ENCODE peak calls at places on chromosomes 1 and 21, in four cellular contexts. F is K562, X is transverse colon, V is left lung. W is an unnamed sample. For H3K4me1 and H3K27me3, the result is how much of the 10 kb centered on the place peaks cover.

GRCh38 chr1:247334378-247335133 is 2.9 kb upstream of the ZNF496 start:
- DNase-seq in F (peak), X (no peak), V (no peak), W (no peak)

GRCh38 chr1:183734600-183735036 is 70.3 kb upstream of the RGL1 start:
- DNase-seq in F (no peak), X (no peak), V (peak), W (peak)

GRCh38 chr21:45767071-45768006 is 123.8 kb downstream of the PCBP3 start:
- DNase-seq in F (no peak), X (no peak), V (no peak), W (no peak)

GRCh38 chr1:117275055-117275454 is 64.3 kb upstream of the VTCN1 start:
- DNase-seq in F (no peak), X (no peak), V (no peak), W (no peak)

GRCh38 chr1:12165342-12165741 is 1.4 kb upstream of the TNFRSF1B start:
- DNase-seq in F (no peak), X (no peak), V (no peak), W (no peak)

GRCh38 chr1:99115231-99115630 is 110.6 kb upstream of the PLPPR5 start:
- DNase-seq in F (no peak), X (no peak), V (no peak), W (no peak)

GRCh38 chr1:62826892-62827291 is 43.0 kb downstream of the ATG4C start:
- DNase-seq in F (no peak), X (no peak), V (no peak), W (no peak)

GRCh38 chr1:72037745-72038343 is 244.5 kb downstream of the NEGR1 start:
- DNase-seq in F (peak), X (peak), V (peak), W (peak)

GRCh38 chr1:116031299-116031698 is 55.0 kb downstream of the SLC22A15 start:
- DNase-seq in F (no peak), X (peak), V (no peak), W (no peak)

DNA sequence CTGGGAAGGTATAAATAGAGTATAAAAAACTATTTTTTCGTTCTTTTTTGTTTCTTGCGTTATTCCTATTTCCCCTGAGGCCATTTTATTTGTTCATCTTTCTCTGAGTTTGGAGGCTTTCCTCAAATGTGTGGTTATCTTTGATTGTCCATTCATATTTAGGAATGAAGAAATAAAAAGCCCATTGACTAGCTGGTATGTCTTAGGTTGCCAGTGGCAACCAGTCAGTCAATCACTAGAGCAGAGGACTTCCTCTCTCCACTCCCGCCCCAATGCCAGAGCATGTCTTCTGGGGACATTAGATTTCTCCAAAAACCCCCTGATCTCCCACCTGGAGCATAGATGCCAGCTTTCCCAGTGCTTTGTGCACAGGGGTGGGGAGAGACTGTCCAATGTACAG is 20.7 kb upstream of the FOXE3 start:
- DNase-seq in F (no peak), X (no peak), V (no peak), W (no peak)
- H3K4me1 ChIP-seq in F (under half), X (under half), V (under half), W (under half)

GRCh38 chr1:156014829-156015228 is 5.9 kb downstream of the SSR2 start:
- DNase-seq in F (no peak), X (no peak), V (no peak), W (no peak)
- TF ChIP-seq CTCF in F (no peak), X (no peak), V (no peak), W (no peak)

DNA sequence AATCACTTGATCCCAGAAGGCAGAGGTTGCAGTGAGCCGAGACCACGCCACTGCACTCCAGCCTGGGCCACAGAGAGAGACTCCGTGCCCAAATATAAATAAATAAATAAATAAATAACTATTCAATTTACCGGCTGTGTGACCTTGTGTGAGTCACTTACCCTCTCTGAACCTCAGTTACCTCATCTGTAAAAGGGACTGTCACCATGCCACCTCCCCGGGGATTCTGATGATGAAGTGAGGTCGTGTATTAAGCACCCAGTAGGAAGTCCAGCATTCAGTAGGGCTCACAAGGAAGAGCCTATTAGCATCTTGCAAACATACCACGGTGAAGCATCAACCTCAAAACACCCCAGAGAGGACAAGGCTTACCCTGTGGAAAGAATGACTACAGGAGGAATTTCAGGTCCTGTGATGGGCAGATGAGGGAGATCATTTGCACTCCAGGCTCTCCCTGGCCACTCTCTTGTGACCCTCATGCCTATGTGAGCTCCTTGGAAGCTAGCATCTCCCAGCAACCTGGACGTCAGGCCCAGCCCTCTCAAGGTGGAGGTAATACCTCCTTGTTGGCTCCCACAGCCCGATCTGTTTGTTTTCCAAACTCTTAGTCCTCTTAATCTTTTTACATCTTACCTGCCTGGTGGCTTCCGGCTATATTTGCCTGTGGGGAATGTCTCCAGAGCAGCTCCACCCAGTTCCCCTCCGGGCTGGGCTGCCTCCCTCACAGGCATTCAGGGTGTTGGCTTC is 7.6 kb upstream of the C1QA start:
- DNase-seq in F (no peak), X (no peak), V (no peak), W (no peak)
- H3K27me3 ChIP-seq in F (half or more), X (half or more), V (under half), W (under half)

DNA sequence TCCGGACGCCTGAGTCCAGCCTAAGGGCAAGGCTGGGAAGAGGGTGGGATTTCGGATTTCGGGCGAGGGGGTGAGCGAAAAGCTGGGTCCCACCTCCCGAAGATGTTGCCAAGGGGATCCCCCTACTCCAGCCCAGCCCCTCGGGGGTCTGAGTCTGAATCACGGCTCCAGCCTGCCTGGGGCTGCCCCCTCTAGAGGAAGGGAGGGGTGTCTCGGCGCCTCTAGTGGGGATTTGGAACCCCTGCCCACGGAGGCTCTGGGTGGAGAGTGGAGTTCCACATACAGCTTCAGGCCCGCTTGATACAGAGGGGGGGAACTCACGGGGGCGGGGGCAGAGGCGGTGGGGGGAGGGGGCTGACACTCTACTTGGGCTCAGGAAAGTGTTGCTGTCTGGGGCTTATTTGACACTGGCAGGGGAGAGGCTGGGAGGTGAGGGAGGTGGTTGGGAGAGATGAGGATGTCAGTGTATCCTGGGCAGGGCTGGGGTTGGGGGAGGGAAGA is 686 bp downstream of the KIRREL1 start:
- DNase-seq in F (no peak), X (no peak), V (no peak), W (no peak)
- H3K4me1 ChIP-seq in F (under half), X (under half), V (under half), W (under half)

DNA sequence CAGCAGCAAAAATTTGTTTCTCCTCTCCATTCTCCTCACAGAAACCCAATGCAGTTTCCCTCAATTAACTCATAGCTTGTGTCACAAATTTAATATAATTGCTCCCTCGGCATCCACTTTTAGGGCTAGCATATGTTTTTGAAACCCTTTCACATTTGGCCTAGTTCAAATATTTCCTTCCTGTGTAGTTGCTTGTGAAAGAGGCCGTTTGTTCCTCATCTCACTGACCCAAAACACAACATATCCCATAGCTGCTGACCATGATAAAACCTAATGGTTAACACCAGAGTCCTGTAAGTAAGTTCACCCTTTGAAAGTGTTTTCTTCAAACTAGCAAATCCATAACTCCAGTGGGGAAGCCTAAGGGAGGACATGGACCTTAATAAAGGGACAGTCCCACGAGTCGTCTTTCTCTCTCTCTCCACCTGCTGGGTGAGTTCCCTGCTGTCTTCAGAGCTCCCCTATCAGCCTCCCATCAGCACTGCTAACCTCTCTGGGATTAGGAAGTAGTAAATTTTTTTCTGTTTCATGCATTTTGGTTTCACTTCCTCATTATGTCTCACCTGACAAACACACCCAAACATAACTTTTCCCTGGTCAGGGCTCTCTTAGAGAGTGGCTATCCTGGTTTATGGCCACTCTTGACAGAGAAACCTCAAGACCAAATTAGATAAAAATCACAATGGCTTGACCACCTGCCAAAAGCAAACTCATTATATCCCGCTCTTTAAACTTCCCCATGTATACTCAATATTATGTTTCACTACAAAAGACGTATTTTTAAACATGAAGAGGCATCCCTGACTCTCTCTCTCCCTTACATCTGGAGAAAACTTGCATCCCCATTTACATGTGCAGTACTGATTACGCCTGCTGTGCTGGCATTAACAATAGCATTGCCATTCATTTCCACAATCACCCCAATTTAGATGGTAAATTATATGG is 177.7 kb upstream of the HP1BP3 start:
- DNase-seq in F (peak), X (peak), V (no peak), W (peak)
- TF ChIP-seq CTCF in F (peak), X (no peak), V (no peak), W (peak)

GRCh38 chr1:201294876-201295275 is 11.6 kb downstream of the PKP1 start:
- DNase-seq in F (no peak), X (no peak), V (no peak), W (no peak)

GRCh38 chr1:201296371-201296770 is 13.1 kb downstream of the PKP1 start:
- DNase-seq in F (no peak), X (no peak), V (no peak), W (no peak)

GRCh38 chr1:201295346-201295745 is 12.0 kb downstream of the PKP1 start:
- DNase-seq in F (no peak), X (no peak), V (no peak), W (no peak)

GRCh38 chr1:201298381-201299367 is 15.4 kb downstream of the PKP1 start:
- DNase-seq in F (no peak), X (peak), V (no peak), W (no peak)

DNA sequence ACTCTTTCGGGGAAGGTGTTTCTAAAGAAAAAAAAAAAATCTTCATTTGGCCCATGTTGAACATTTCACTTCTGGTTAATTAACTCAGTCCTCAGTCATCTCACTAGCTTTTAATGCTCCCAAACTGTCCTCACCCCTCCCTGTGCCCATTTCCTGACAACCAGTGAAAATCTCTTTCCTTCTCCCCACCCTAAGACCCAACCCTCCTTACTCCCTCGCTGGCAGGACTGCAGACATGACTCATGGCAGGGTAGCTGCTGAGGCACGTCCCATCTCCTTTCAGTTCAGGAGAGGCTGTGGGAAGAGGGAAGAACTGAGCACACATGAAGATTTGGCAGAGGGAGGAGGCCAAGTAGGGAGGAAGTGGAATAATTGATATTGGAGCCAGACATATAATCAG is 12.6 kb downstream of the PKP1 start:
- DNase-seq in F (no peak), X (no peak), V (no peak), W (no peak)
- H3K27me3 ChIP-seq in F (half or more), X (under half), V (under half), W (under half)

GRCh38 chr1:2251363-2251762 is 23.2 kb downstream of the SKI start:
- DNase-seq in F (no peak), X (no peak), V (no peak), W (no peak)

GRCh38 chr1:2253797-2254480 is 25.8 kb downstream of the SKI start:
- DNase-seq in F (no peak), X (no peak), V (no peak), W (no peak)

GRCh38 chr1:2251786-2252185 is 23.7 kb downstream of the SKI start:
- DNase-seq in F (no peak), X (no peak), V (no peak), W (no peak)

GRCh38 chr1:2253036-2253796 is 25.1 kb downstream of the SKI start:
- DNase-seq in F (no peak), X (no peak), V (no peak), W (no peak)

GRCh38 chr1:2252423-2252822 is 24.3 kb downstream of the SKI start:
- DNase-seq in F (no peak), X (no peak), V (no peak), W (no peak)
- H3K4me1 ChIP-seq in F (under half), X (under half), V (under half), W (under half)

DNA sequence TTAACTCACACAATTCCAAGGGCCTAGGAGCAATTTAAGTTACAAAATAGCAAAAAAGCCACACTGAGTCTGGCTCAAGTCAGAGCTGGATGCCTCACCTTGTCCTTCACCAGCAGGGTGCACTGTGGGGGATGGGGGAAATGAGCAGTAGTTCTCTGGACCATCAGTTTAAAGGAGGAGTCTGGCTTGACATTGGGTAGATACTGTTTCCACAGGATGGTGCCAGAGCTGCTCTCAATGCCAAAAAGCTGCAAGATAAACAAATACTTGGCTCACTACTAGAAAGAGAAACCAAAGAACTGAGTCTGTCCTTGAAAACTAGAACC is 18.8 kb downstream of the EMC1 start:
- DNase-seq in F (no peak), X (no peak), V (no peak), W (no peak)
- TF ChIP-seq CTCF in F (peak), X (no peak), V (no peak), W (no peak)

DNA sequence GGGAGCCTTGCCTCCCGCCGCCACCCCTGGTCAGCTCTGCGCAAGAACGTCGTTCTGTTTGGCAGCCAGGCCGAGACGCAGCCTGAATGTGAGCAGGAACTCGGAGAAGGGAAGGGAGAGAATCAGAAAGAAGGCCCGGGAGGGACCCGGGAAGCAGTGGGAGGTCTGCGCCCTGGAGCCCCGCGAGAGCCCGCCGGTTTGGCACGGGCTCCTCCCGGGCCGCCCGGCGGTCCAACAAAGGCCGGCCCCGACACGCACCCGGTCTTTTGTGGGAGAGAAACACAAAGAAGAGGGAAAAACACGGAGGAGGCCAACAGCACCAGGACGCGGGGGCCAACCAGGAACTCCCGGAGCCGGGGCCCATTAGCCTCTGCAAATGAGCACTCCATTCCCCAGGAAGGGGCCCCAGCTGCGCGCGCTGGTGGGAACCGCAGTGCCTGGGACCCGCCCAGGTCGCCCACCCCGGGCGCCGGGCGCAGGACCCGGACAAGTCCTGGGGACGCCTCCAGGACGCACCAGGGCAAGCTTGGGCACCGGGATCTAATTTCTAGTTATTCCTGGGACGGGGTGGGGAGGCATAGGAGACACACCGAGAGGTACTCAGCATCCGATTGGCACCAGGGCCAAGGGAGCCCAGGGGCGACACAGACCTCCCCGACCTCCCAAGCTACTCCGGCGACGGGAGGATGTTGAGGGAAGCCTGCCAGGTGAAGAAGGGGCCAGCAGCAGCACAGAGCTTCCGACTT is 2.7 kb upstream of the OLIG2 start:
- DNase-seq in F (no peak), X (no peak), V (no peak), W (no peak)
- H3K27me3 ChIP-seq in F (half or more), X (half or more), V (half or more), W (under half)

GRCh38 chr1:40451238-40451585 is 936 bp downstream of the ZFP69B start:
- DNase-seq in F (no peak), X (no peak), V (no peak), W (no peak)
- H3K4me1 ChIP-seq in F (under half), X (under half), V (under half), W (under half)